ENCODE peak calls at places on chromosomes 5 and 9, in ten cellular contexts. I, E, T, Q, K, M, X, A, O and N are unnamed samples.

GRCh38 chr5:81971086-81971693 is 633 bp upstream of the ATG10 start:
- DNase-seq in M (peak; percentile 14), Q (peak; percentile 21), T (no peak), X (no peak), A (no peak), O (peak; percentile 61), I (no peak), E (peak; percentile 37), K (no peak), N (no peak)

GRCh38 chr9:2055203-2055658 is 40.1 kb downstream of the SMARCA2 start:
- DNase-seq in M (no peak), X (no peak), Q (peak; percentile 24), I (no peak), K (no peak), E (no peak), T (no peak), A (no peak), O (peak; percentile 14), N (no peak)

GRCh38 chr9:95207403-95207802 is 110.1 kb downstream of the FANCC start:
- DNase-seq in A (no peak), Q (no peak), E (no peak), X (no peak), M (no peak), I (no peak), K (no peak), O (no peak), T (no peak), N (no peak)

GRCh38 chr9:112200699-112201098 is 25.6 kb upstream of the SUSD1 start:
- DNase-seq in X (no peak), K (no peak), I (no peak), T (no peak), Q (no peak), O (no peak), M (no peak), E (no peak), A (no peak), N (no peak)

GRCh38 chr9:136673088-136673969 is 10.6 kb downstream of the EGFL7 start:
- DNase-seq in O (no peak), A (no peak), K (no peak), Q (no peak), X (no peak), T (no peak), M (no peak), E (no peak), I (no peak), N (no peak)

GRCh38 chr5:123813251-123813650 is 301.3 kb downstream of the CSNK1G3 start:
- DNase-seq in Q (no peak), A (no peak), I (no peak), O (no peak), T (no peak), M (no peak), E (no peak), K (no peak), X (no peak), N (no peak)

GRCh38 chr9:134428559-134428958 is 102.3 kb downstream of the RXRA start:
- DNase-seq in E (no peak), I (no peak), K (no peak), T (no peak), A (no peak), O (no peak), Q (no peak), X (no peak), M (no peak), N (no peak)

GRCh38 chr5:124544366-124545055 is 201.9 kb downstream of the ZNF608 start:
- DNase-seq in Q (peak; percentile 43), T (no peak), E (peak; percentile 42), X (no peak), I (no peak), O (no peak), M (no peak), K (no peak), A (no peak), N (no peak)

GRCh38 chr5:96781031-96781733 is 26.6 kb downstream of the ERAP1 start:
- DNase-seq in Q (peak; percentile 49), E (no peak), X (no peak), M (no peak), T (no peak), K (no peak), I (no peak), O (peak; percentile 44), A (no peak), N (no peak)

GRCh38 chr5:175104682-175105081 is 339.3 kb downstream of the DRD1 start:
- DNase-seq in T (no peak), E (no peak), O (no peak), A (no peak), Q (no peak), I (no peak), K (no peak), M (no peak), X (no peak), N (no peak)

GRCh38 chr9:92725266-92725545 is 39.4 kb downstream of the BICD2 start:
- DNase-seq in T (peak; percentile 18), M (no peak), Q (no peak), A (no peak), I (no peak), O (no peak), K (no peak), X (no peak), E (no peak), N (peak; percentile 35)

GRCh38 chr5:78649816-78650561 is 1.4 kb upstream of the LHFPL2 start:
- DNase-seq in A (no peak), T (peak; percentile 72), O (peak; percentile 81), E (peak; percentile 49), M (no peak), I (no peak), X (no peak), Q (peak; percentile 84), K (no peak), N (no peak)

GRCh38 chr9:89234636-89235035 is 56.0 kb upstream of the SHC3 start:
- DNase-seq in Q (peak; percentile 13), O (peak; percentile 39), E (no peak), T (peak; percentile 63), A (no peak), K (no peak), X (no peak), M (no peak), I (no peak), N (peak; percentile 63)

GRCh38 chr5:169521366-169521983 is 62.1 kb upstream of the SPDL1 start:
- DNase-seq in T (no peak), M (peak; percentile 25), E (no peak), X (no peak), K (peak; percentile 80), Q (no peak), A (no peak), O (no peak), I (no peak), N (no peak)

GRCh38 chr5:150394103-150394502 is 18.6 kb downstream of the CD74 start:
- DNase-seq in X (no peak), O (no peak), Q (peak; percentile 84), K (no peak), M (no peak), I (no peak), E (no peak), T (no peak), A (no peak), N (no peak)

DNA sequence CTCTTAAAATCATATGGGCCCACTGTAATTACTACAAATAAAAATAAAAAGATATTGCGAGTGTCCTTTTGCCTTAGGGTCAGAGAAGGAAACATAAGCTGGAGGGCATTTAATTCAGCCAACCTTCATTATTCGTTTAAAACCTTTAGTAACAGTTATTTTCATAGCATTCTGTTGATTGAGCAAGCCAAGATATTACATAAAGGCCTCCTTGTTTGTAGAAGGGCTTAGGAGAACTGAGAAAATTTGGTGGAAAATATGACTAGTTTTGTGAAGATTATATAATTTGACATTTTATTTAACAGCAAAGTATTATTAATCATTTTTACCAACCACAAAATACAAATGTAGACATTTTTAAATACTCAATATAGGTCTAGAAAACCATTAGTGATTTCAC is 62.2 kb downstream of the COX7C start:
- DNase-seq in X (no peak), I (no peak), E (no peak), A (no peak), Q (no peak), K (no peak), M (no peak), O (no peak), T (no peak), N (no peak)
- TF ChIP-seq CTCF in X (no peak), I (no peak), E (no peak), A (no peak), Q (no peak), K (no peak), M (no peak), O (no peak), T (no peak), N (no peak)

DNA sequence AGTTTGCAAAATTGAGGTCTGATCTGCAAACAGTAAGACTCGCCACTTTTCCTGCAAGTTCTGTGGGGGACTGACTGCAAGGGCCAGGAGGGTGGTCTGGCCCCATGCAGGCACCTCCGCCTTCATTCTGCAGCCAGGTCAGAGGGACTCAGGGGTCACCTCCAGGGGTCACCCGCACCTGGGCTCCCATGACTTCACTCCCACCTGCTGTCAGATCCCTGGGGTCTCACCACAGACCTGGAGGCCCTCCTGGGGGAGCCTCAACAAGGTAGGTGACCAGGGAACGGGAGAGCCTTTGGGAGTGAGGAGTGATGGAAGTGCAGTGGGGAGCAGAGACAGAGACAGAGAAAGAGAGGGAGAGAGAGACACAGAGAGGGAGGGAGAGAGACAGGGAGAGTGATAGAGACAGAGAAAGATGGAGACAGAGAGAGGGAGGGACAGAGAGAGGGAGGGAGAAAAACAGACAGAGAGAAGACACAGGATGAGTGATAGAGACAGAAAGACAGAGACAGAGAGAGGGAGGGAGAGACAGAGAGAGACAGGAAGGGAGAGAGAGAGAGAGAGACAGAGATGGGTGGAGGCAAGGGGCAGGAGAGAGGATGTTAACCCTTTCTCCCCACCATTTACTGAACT is 41.5 kb upstream of the SLC6A19 start:
- DNase-seq in A (no peak), E (no peak), I (no peak), X (no peak), Q (no peak), T (no peak), O (no peak), M (no peak), K (no peak), N (no peak)
- H3K9me3 ChIP-seq in A (no peaks in the 10 kb centered on the region), E (no peaks in the 10 kb centered on the region), I (no peaks in the 10 kb centered on the region), X (no peaks in the 10 kb centered on the region), Q (peaks cover 6% of the 10 kb centered on the region), T (no peaks in the 10 kb centered on the region), O (no peaks in the 10 kb centered on the region), M (no peaks in the 10 kb centered on the region), K (peaks cover 3% of the 10 kb centered on the region), N (no peaks in the 10 kb centered on the region)

GRCh38 chr9:90942555-90942954 is 140.9 kb downstream of the SYK start:
- DNase-seq in T (no peak), X (no peak), Q (peak; percentile 48), A (no peak), I (no peak), O (peak; percentile 30), M (no peak), E (no peak), K (no peak), N (no peak)
- TF ChIP-seq CTCF in T (no peak), X (no peak), Q (no peak), A (no peak), I (no peak), O (no peak), M (no peak), E (no peak), K (no peak), N (no peak)

DNA sequence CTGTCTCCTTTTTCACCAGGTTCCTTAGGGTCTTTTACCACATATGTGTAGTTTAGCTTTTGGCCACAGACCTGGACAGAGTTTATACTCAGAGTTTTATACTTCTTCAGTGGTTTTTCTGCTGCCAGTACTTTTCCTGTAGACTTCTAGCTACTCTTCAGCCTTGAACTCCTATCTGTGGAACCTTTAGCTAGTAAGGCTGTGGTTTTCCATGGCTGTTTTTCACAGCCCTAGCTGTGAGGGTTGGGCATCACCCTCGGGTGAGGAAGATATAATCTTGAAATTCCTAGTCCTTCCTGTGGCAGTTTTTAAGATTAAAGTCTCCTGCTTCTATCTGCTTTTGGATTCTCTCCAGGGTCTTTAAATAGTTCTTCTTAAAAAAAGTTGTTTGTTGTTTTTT is 109.1 kb downstream of the FGF1 start:
- DNase-seq in I (no peak), T (no peak), Q (no peak), O (no peak), E (no peak), X (no peak), M (no peak), A (no peak), K (no peak), N (no peak)
- H3K9me3 ChIP-seq in I (no peaks in the 10 kb centered on the region), T (no peaks in the 10 kb centered on the region), Q (no peaks in the 10 kb centered on the region), O (no peaks in the 10 kb centered on the region), E (no peaks in the 10 kb centered on the region), X (no peaks in the 10 kb centered on the region), M (no peaks in the 10 kb centered on the region), A (no peaks in the 10 kb centered on the region), K (no peaks in the 10 kb centered on the region), N (no peaks in the 10 kb centered on the region)